ENCODE peak calls at places on chromosomes 2 and 18, in nine cellular contexts. N, I, C, L, E, M, X, Y and R are unnamed samples.

GRCh38 chr2:1518891-1519530 is 105.7 kb downstream of the TPO start:
- DNase-seq in N (no peak), I (no peak), C (no peak), L (no peak), E (no peak), M (peak), X (no peak), Y (no peak), R (peak)

GRCh38 chr2:190563109-190563508 is 28.6 kb upstream of the NEMP2 start:
- DNase-seq in N (no peak), I (no peak), C (no peak), L (no peak), E (no peak), M (no peak), X (no peak), Y (no peak), R (peak)

GRCh38 chr2:68435605-68436004 is 31.5 kb downstream of the FBXO48 start:
- DNase-seq in N (no peak), I (no peak), C (no peak), L (no peak), E (no peak), M (no peak), X (no peak), Y (no peak), R (no peak)

GRCh38 chr2:173161040-173161439 is 85.4 kb downstream of the MAP3K20 start:
- DNase-seq in N (no peak), I (no peak), C (no peak), L (no peak), E (no peak), M (no peak), X (no peak), Y (no peak), R (no peak)

GRCh38 chr2:86274918-86275275 is 62.5 kb downstream of the REEP1 start:
- DNase-seq in N (no peak), I (no peak), C (no peak), L (no peak), E (no peak), M (peak), X (no peak), Y (no peak), R (no peak)

GRCh38 chr2:13488965-13489364 is 772.2 kb downstream of the TRIB2 start:
- DNase-seq in N (no peak), I (no peak), C (no peak), L (no peak), E (no peak), M (no peak), X (no peak), Y (no peak), R (no peak)

GRCh38 chr2:217075225-217075802 is 215.4 kb upstream of the TNP1 start:
- DNase-seq in N (no peak), I (no peak), C (no peak), L (no peak), E (no peak), M (no peak), X (no peak), Y (no peak), R (no peak)

GRCh38 chr2:128379021-128380005 is 60.6 kb upstream of the HS6ST1 start:
- DNase-seq in N (no peak), I (peak), C (no peak), L (peak), E (no peak), M (peak), X (no peak), Y (no peak), R (peak)

GRCh38 chr2:17300141-17300540 is 218.1 kb downstream of the RAD51AP2 start:
- DNase-seq in N (no peak), I (peak), C (no peak), L (no peak), E (no peak), M (no peak), X (no peak), Y (no peak), R (no peak)

GRCh38 chr2:180679693-180680092 is 300.7 kb upstream of the UBE2E3 start:
- DNase-seq in N (no peak), I (no peak), C (no peak), L (no peak), E (no peak), M (no peak), X (no peak), Y (no peak), R (peak)

GRCh38 chr18:51531496-51531895 is 334.0 kb upstream of the MEX3C start:
- DNase-seq in N (no peak), I (no peak), C (no peak), L (no peak), E (no peak), M (no peak), X (no peak), Y (no peak), R (no peak)

GRCh38 chr2:37080231-37080630 is 3.9 kb downstream of the HEATR5B start:
- DNase-seq in N (no peak), I (no peak), C (no peak), L (no peak), E (no peak), M (no peak), X (no peak), Y (no peak), R (no peak)

GRCh38 chr2:64905338-64906024 is 83.7 kb upstream of the SLC1A4 start:
- DNase-seq in N (no peak), I (no peak), C (no peak), L (no peak), E (no peak), M (peak), X (no peak), Y (no peak), R (no peak)

GRCh38 chr2:873651-874580 is 76.7 kb upstream of the SNTG2 start:
- DNase-seq in N (no peak), I (no peak), C (no peak), L (no peak), E (no peak), M (no peak), X (no peak), Y (no peak), R (no peak)

GRCh38 chr2:234913208-234913626 is 38.6 kb upstream of the SH3BP4 start:
- DNase-seq in N (no peak), I (no peak), C (no peak), L (no peak), E (no peak), M (no peak), X (no peak), Y (no peak), R (no peak)

GRCh38 chr18:7987284-7987976 is 420.3 kb downstream of the PTPRM start:
- DNase-seq in N (no peak), I (no peak), C (no peak), L (no peak), E (no peak), M (no peak), X (no peak), Y (no peak), R (no peak)

GRCh38 chr2:204538179-204539009 is 6.9 kb upstream of the PARD3B start:
- DNase-seq in N (no peak), I (no peak), C (no peak), L (no peak), E (no peak), M (no peak), X (no peak), Y (peak), R (peak)

GRCh38 chr18:32319084-32319483 is 129.2 kb downstream of the MEP1B start:
- DNase-seq in N (no peak), I (no peak), C (no peak), L (no peak), E (no peak), M (no peak), X (no peak), Y (no peak), R (no peak)

GRCh38 chr2:70477473-70477872 is 76.2 kb downstream of the TGFA start:
- DNase-seq in N (no peak), I (no peak), C (no peak), L (no peak), E (no peak), M (no peak), X (no peak), Y (no peak), R (peak)